ENCODE peak calls at places on chromosome 19, in eight cellular contexts. N is lower leg skin, E is cardiac fibroblast, U is A673, X is AG09309, L is foreskin fibroblast, A is astrocyte, Q is tibial nerve. R is an unnamed sample.

GRCh38 chr19:48152552-48152951 is 17.6 kb downstream of the LIG1 start:
- DNase-seq in E (peak), X (peak), N (peak), Q (peak), U (peak), L (peak), A (peak), R (peak)

GRCh38 chr19:50815443-50815842 is 8.1 kb downstream of the KLK1 start:
- DNase-seq in N (no peak), X (no peak), U (no peak), Q (no peak), E (no peak), A (no peak), L (no peak), R (no peak)

GRCh38 chr19:17555929-17556813 is 722 bp downstream of the COLGALT1 start:
- DNase-seq in N (peak), E (peak), X (no peak), A (peak), U (no peak), L (peak), Q (no peak), R (peak)

GRCh38 chr19:2529473-2529918 is 53.6 kb downstream of the GADD45B start:
- DNase-seq in A (peak), U (no peak), Q (no peak), E (peak), L (peak), N (peak), X (peak), R (peak)

GRCh38 chr19:33752945-33753344 is 43.7 kb upstream of the KCTD15 start:
- DNase-seq in A (no peak), E (no peak), N (no peak), U (no peak), Q (no peak), L (no peak), X (no peak), R (no peak)

GRCh38 chr19:35249848-35250711 is 1.3 kb downstream of the LSR start:
- DNase-seq in L (no peak), Q (no peak), A (no peak), U (no peak), E (no peak), N (peak), X (no peak), R (no peak)

GRCh38 chr19:54572696-54573311 is 786 bp upstream of the LILRA2 start:
- DNase-seq in L (no peak), X (no peak), U (no peak), N (no peak), A (no peak), E (no peak), Q (no peak), R (no peak)

GRCh38 chr19:58575183-58576041 is 2.3 kb upstream of the MZF1 start:
- DNase-seq in E (peak), X (peak), U (peak), L (peak), A (peak), N (peak), Q (peak), R (peak)

GRCh38 chr19:48715681-48716171 is 3.8 kb downstream of the MAMSTR start:
- DNase-seq in N (no peak), X (no peak), U (no peak), Q (no peak), L (no peak), A (no peak), E (no peak), R (no peak)

GRCh38 chr19:35223084-35223790 is 5.3 kb downstream of the FAM187B start:
- DNase-seq in X (no peak), Q (no peak), A (no peak), U (no peak), E (no peak), L (no peak), N (no peak), R (no peak)

GRCh38 chr19:50837300-50837699 is 3.9 kb upstream of the KLK15 start:
- DNase-seq in Q (no peak), U (no peak), X (no peak), L (no peak), E (no peak), N (no peak), A (no peak), R (no peak)

GRCh38 chr19:11247391-11247790 is 8.0 kb downstream of the ANGPTL8 start:
- DNase-seq in U (no peak), X (no peak), L (no peak), E (peak), Q (no peak), N (no peak), A (no peak), R (no peak)

GRCh38 chr19:37907735-37908066 is 693 bp downstream of the SIPA1L3 start:
- DNase-seq in L (no peak), X (no peak), E (no peak), U (no peak), N (no peak), Q (no peak), A (no peak), R (no peak)

GRCh38 chr19:37905936-37906867 is at the start of gene WDR87:
- DNase-seq in U (no peak), X (no peak), Q (no peak), A (no peak), E (peak), L (peak), N (peak), R (peak)

GRCh38 chr19:37903096-37903495 is 3.3 kb downstream of the WDR87 start:
- DNase-seq in L (no peak), U (no peak), N (no peak), A (no peak), Q (no peak), X (no peak), E (no peak), R (no peak)

GRCh38 chr19:37909661-37910199 is 2.7 kb downstream of the SIPA1L3 start:
- DNase-seq in A (no peak), E (no peak), Q (no peak), U (no peak), N (no peak), L (no peak), X (no peak), R (no peak)

DNA sequence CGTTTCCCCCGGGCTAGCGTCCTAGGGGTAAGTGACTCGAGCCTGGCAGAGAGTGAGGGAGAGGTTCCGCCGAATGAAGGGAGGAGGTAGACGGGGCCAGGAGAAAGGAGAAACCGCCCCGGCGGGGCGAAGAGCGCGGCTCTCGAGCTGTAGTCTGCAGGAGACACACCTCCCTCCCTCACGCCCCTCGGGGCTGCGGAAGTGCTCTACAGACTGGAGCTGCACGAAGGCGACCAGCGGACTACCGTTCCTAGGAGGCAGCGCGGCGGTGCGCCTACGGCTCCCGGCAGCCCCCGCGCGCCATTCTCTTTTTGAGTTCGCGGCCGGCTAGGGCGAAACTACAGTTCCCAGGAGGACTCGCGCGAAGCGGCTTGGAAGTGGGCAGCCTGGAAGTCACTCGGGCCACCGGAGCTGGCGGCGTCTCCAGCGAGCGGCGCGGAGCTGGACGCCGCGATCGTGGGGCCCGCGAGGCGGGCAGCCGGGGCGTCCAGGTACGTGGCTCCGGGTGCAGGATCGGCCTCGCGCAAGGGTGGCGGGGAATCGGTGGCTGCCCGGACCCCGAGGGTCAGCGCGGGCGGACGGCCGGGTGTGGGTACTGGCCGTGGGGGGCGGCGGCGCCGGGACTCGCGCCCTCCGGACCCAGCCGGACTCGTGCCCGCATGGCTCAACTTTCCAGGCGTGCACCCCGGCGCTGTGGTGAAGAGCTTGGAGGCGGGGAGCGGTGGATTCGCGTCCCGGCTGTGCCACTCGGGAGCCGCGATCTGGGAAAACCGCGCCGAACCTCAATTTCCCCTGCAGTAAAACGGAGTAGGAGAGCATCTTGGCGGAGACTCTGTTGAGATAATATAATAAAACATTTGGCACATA is at the start of gene SIPA1L3:
- DNase-seq in Q (peak), L (peak), U (peak), N (peak), E (peak), A (peak), X (peak), R (peak)
- TF ChIP-seq CTCF in Q (no peak), L (no peak), U (no peak), N (no peak), E (no peak), A (no peak), X (peak), R (no peak)

GRCh38 chr19:15285896-15286591 is 46.3 kb downstream of the BRD4 start:
- DNase-seq in A (no peak), Q (no peak), N (no peak), X (no peak), L (no peak), U (no peak), E (no peak), R (peak)

GRCh38 chr19:15287496-15287895 is 44.8 kb downstream of the BRD4 start:
- DNase-seq in N (no peak), U (no peak), X (no peak), A (no peak), L (no peak), E (no peak), Q (no peak), R (peak)

GRCh38 chr19:15284896-15285295 is 47.4 kb downstream of the BRD4 start:
- DNase-seq in N (no peak), X (no peak), L (no peak), E (no peak), A (no peak), U (no peak), Q (no peak), R (no peak)

GRCh38 chr19:15288146-15288963 is 44.0 kb downstream of the BRD4 start:
- DNase-seq in L (no peak), Q (peak), X (no peak), A (no peak), U (peak), N (no peak), E (no peak), R (peak)

DNA sequence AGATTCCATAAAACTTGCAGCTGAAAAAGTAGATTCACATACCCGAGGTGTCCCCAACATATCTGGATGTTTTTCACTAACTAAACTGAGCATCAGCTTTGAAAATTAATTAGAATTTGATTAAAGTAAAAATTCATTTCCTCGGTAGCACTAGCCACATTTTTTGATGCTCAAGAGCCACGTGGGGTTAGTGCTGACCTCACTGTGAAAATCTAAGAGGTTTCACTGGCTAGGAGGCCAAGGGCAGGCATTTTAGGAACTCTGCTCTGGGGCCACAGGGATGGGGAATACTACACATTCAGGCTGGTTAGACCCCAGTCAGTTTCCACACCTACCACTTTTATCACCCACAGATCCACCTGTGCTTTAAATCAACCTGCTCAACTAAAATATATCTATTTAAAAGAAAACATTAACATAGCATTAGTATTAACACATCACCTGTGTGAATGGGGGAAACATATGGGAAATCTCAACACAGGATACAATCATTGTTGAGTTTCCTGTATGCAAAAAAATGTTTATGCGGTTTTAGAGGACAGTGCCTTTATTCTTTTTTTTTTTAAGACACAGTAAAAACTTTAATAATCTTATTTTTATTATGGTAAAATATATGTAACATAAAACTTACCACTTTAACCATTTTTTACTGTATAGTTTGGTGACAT is 45.5 kb downstream of the BRD4 start:
- DNase-seq in U (no peak), N (no peak), Q (no peak), X (no peak), A (no peak), E (no peak), L (no peak), R (no peak)
- H3K4me3 ChIP-seq in U (no peak), N (no peak), Q (no peak), X (no peak), A (no peak), E (no peak), L (no peak), R (peak)

GRCh38 chr19:45408830-45409593 is 2.6 kb downstream of the POLR1G start:
- DNase-seq in E (no peak), N (no peak), L (no peak), A (no peak), Q (no peak), X (no peak), U (no peak), R (no peak)
- TF ChIP-seq CTCF in E (no peak), N (no peak), L (no peak), A (no peak), Q (no peak), X (no peak), U (no peak), R (no peak)

GRCh38 chr19:45883881-45884681 is 1.9 kb downstream of the IRF2BP1 start:
- DNase-seq in X (no peak), Q (no peak), L (no peak), A (no peak), N (no peak), E (no peak), U (no peak), R (no peak)

GRCh38 chr19:45883586-45883880 is 2.4 kb downstream of the IRF2BP1 start:
- DNase-seq in X (no peak), E (no peak), L (no peak), N (no peak), A (no peak), Q (no peak), U (no peak), R (no peak)

GRCh38 chr19:45881082-45881908 is 4.6 kb downstream of the IRF2BP1 start:
- DNase-seq in U (no peak), E (no peak), N (no peak), Q (no peak), X (no peak), A (no peak), L (no peak), R (no peak)

GRCh38 chr19:45881909-45882528 is 3.9 kb downstream of the IRF2BP1 start:
- DNase-seq in L (no peak), Q (no peak), X (no peak), A (no peak), E (no peak), N (no peak), U (no peak), R (no peak)

GRCh38 chr19:45882652-45883585 is 3.0 kb downstream of the IRF2BP1 start:
- DNase-seq in U (peak), N (peak), A (peak), L (peak), X (peak), Q (peak), E (peak), R (peak)
- H3K4me3 ChIP-seq in U (peak), N (no peak), A (peak), L (no peak), X (peak), Q (no peak), E (peak), R (peak)